ENCODE peak calls at places on chromosomes 3 and 15, in ten cellular contexts. P, X, J, M, Z, H, D, A, Y and E are unnamed samples.
A peak's percentile ranks its signal among the peaks of the same experiment; 100 is the strongest.

GRCh38 chr3:139299261-139300132 is 44.3 kb upstream of the MRPS22 start:
- DNase-seq in P (no peak), X (peak; percentile 18), J (no peak), M (no peak), Z (no peak), H (no peak), D (peak; percentile 79), A (peak; percentile 65), Y (no peak), E (no peak)

GRCh38 chr3:149654188-149654601 is 3.6 kb downstream of the WWTR1 start:
- DNase-seq in P (no peak), X (no peak), J (no peak), M (no peak), Z (no peak), H (peak; percentile 48), D (no peak), A (peak; percentile 45), Y (no peak), E (no peak)

GRCh38 chr3:61686228-61686648 is 124.9 kb downstream of the PTPRG start:
- DNase-seq in P (no peak), X (no peak), J (no peak), M (no peak), Z (no peak), H (no peak), D (no peak), A (no peak), Y (no peak), E (no peak)

GRCh38 chr3:143763568-143764162 is 84.6 kb downstream of the SLC9A9 start:
- DNase-seq in P (no peak), X (no peak), J (no peak), M (no peak), Z (peak; percentile 29), H (peak; percentile 23), D (no peak), A (peak; percentile 50), Y (no peak), E (peak; percentile 13)

GRCh38 chr3:112175037-112175436 is 42.0 kb upstream of the GCSAM start:
- DNase-seq in P (no peak), X (no peak), J (no peak), M (no peak), Z (no peak), H (no peak), D (no peak), A (no peak), Y (peak; percentile 70), E (no peak)

GRCh38 chr3:49724586-49724985 is 835 bp upstream of the GMPPB start:
- DNase-seq in P (peak; percentile 44), X (no peak), J (no peak), M (no peak), Z (no peak), H (no peak), D (no peak), A (no peak), Y (peak; percentile 86), E (no peak)

GRCh38 chr3:132255041-132255745 is 62.0 kb upstream of the ACP3 start:
- DNase-seq in P (no peak), X (peak; percentile 47), J (no peak), M (no peak), Z (no peak), H (peak; percentile 32), D (no peak), A (peak; percentile 77), Y (no peak), E (no peak)

GRCh38 chr3:56862352-56863062 is 60.8 kb upstream of the ARHGEF3 start:
- DNase-seq in P (peak; percentile 42), X (no peak), J (no peak), M (no peak), Z (no peak), H (peak; percentile 25), D (no peak), A (peak; percentile 89), Y (no peak), E (no peak)

GRCh38 chr3:176431986-176432385 is 765.3 kb downstream of the TBL1XR1 start:
- DNase-seq in P (no peak), X (no peak), J (no peak), M (no peak), Z (no peak), H (no peak), D (no peak), A (no peak), Y (no peak), E (no peak)

GRCh38 chr15:93495799-93496637 is 407.0 kb upstream of the RGMA start:
- DNase-seq in P (no peak), X (no peak), J (no peak), M (no peak), Z (no peak), H (no peak), D (no peak), A (no peak), Y (no peak), E (no peak)

GRCh38 chr15:40234783-40235182 is 4.1 kb upstream of the PAK6 start:
- DNase-seq in P (no peak), X (no peak), J (no peak), M (no peak), Z (no peak), H (no peak), D (no peak), A (no peak), Y (no peak), E (no peak)

GRCh38 chr15:35603298-35603697 is 57.3 kb upstream of the DPH6 start:
- DNase-seq in P (no peak), X (no peak), J (no peak), M (no peak), Z (no peak), H (no peak), D (no peak), A (peak; percentile 74), Y (no peak), E (no peak)

GRCh38 chr3:141011511-141012262 is 39.5 kb upstream of the SPSB4 start:
- DNase-seq in P (peak; percentile 88), X (peak; percentile 80), J (peak; percentile 93), M (peak; percentile 40), Z (peak; percentile 64), H (peak; percentile 60), D (peak; percentile 88), A (peak; percentile 67), Y (peak; percentile 95), E (peak; percentile 83)

GRCh38 chr15:69626095-69627066 is 173.8 kb downstream of the RPLP1 start:
- DNase-seq in P (no peak), X (no peak), J (no peak), M (no peak), Z (no peak), H (no peak), D (no peak), A (no peak), Y (peak; percentile 43), E (no peak)

GRCh38 chr3:133733226-133733625 is 13.0 kb upstream of the TF start:
- DNase-seq in P (no peak), X (no peak), J (no peak), M (no peak), Z (no peak), H (no peak), D (no peak), A (no peak), Y (no peak), E (no peak)